ENCODE peak calls at places on chromosomes 3 and 15, in seven cellular contexts. S is GM12891, B is HCT116, X is spleen, Q is upper lobe of left lung, F is tibial nerve, C is K562. G is an unnamed sample.

GRCh38 chr15:62887113-62887570 is 155.4 kb upstream of the TPM1 start:
- DNase-seq in S (no peak), B (no peak), X (no peak), Q (no peak), F (no peak), C (no peak), G (no peak)

GRCh38 chr3:155323063-155323666 is 29.7 kb upstream of the STRIT1 start:
- DNase-seq in S (no peak), B (peak; percentile 68), X (no peak), Q (no peak), F (no peak), C (peak; percentile 70), G (peak; percentile 72)

GRCh38 chr3:166324401-166324800 is 487.2 kb upstream of the BCHE start:
- DNase-seq in S (no peak), B (no peak), X (no peak), Q (no peak), F (no peak), C (no peak), G (no peak)

GRCh38 chr15:23629234-23629805 is 18.3 kb downstream of the MAGEL2 start:
- DNase-seq in S (no peak), B (no peak), X (no peak), Q (no peak), F (no peak), C (peak; percentile 34), G (no peak)

GRCh38 chr3:22117751-22118346 is 366.8 kb upstream of the ZNF385D start:
- DNase-seq in S (no peak), B (peak; percentile 6), X (no peak), Q (no peak), F (no peak), C (peak; percentile 7), G (peak; percentile 38)

GRCh38 chr3:10933958-10934481 is 58.5 kb upstream of the SLC6A1 start:
- DNase-seq in S (no peak), B (no peak), X (peak; percentile 72), Q (no peak), F (no peak), C (no peak), G (no peak)

GRCh38 chr15:85277847-85278246 is 102.6 kb upstream of the AKAP13 start:
- DNase-seq in S (no peak), B (no peak), X (no peak), Q (no peak), F (no peak), C (no peak), G (no peak)

GRCh38 chr3:120481056-120481455 is 30.3 kb upstream of the FSTL1 start:
- DNase-seq in S (no peak), B (no peak), X (no peak), Q (no peak), F (no peak), C (no peak), G (no peak)

GRCh38 chr15:77027697-77028450 is 32.9 kb downstream of the PSTPIP1 start:
- DNase-seq in S (no peak), B (no peak), X (peak; percentile 79), Q (peak; percentile 19), F (peak; percentile 7), C (peak; percentile 77), G (no peak)

GRCh38 chr15:74535388-74536084 is 5.5 kb upstream of the ARID3B start:
- DNase-seq in S (no peak), B (no peak), X (no peak), Q (no peak), F (no peak), C (peak; percentile 25), G (peak; percentile 14)

GRCh38 chr3:115401298-115401697 is 222.0 kb upstream of the GAP43 start:
- DNase-seq in S (no peak), B (no peak), X (no peak), Q (no peak), F (no peak), C (no peak), G (no peak)

GRCh38 chr15:29736745-29737023 is 85.6 kb downstream of the TJP1 start:
- DNase-seq in S (no peak), B (peak; percentile 92), X (no peak), Q (no peak), F (no peak), C (no peak), G (no peak)

GRCh38 chr3:29279830-29280229 is 1.0 kb upstream of the RBMS3 start:
- DNase-seq in S (no peak), B (no peak), X (no peak), Q (no peak), F (no peak), C (no peak), G (no peak)

GRCh38 chr15:83206971-83207621 is 527 bp downstream of the HDGFL3 start:
- DNase-seq in S (peak; percentile 44), B (no peak), X (peak; percentile 82), Q (peak; percentile 28), F (peak; percentile 15), C (peak; percentile 54), G (peak; percentile 65)

GRCh38 chr3:152842423-152842822 is 7.5 kb downstream of the P2RY1 start:
- DNase-seq in S (no peak), B (no peak), X (no peak), Q (no peak), F (no peak), C (no peak), G (no peak)

GRCh38 chr15:52208306-52208946 is 17.2 kb upstream of the GNB5 start:
- DNase-seq in S (peak; percentile 46), B (peak; percentile 49), X (peak; percentile 83), Q (peak; percentile 44), F (no peak), C (peak; percentile 70), G (peak; percentile 72)

GRCh38 chr15:60397772-60398445 is at the start of gene ANXA2:
- DNase-seq in S (peak; percentile 82), B (peak; percentile 70), X (peak; percentile 94), Q (peak; percentile 89), F (peak; percentile 83), C (peak; percentile 97), G (peak; percentile 89)

GRCh38 chr15:24772256-24772655 is 96.7 kb downstream of the NPAP1 start:
- DNase-seq in S (no peak), B (no peak), X (no peak), Q (no peak), F (no peak), C (no peak), G (no peak)

GRCh38 chr15:24777307-24777706 is 101.7 kb downstream of the NPAP1 start:
- DNase-seq in S (no peak), B (no peak), X (no peak), Q (no peak), F (no peak), C (no peak), G (no peak)

DNA sequence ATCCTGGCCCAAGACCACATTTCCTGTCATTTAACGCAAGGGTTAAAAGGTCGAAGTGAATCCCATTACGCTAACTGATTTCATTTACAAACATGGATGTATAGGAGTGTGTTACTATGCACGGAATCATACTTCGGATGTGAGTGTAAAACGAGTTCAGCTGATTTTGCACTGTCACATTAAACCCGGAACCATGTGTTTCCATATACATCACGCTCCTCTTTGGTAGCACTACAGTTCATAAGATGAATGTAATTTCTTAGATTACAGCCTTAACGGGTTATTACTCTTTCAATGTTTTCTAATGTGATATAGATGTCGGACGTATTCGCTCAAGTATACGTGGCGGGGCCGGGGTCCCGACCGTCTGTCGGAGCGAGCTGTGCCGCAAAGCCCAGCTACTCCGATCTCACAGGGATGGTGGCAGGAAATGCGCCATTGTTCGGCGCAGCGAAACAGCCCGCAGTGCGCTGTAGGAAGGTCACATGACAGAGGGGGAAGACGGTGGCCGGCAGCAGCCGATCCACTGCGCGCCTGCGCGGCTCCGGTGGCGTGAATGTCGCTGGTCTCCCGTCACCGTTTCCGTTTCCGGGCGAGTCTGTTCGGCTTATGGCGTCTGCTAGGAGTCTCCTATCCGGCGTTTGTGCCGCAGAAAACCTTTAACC is 97.3 kb downstream of the NPAP1 start:
- DNase-seq in S (peak; percentile 10), B (no peak), X (peak; percentile 78), Q (peak; percentile 39), F (no peak), C (peak; percentile 13), G (peak; percentile 42)
- TF ChIP-seq POLR2A in S (no peak), B (no peak), X (no peak), Q (no peak), F (no peak), C (no peak), G (no peak)

GRCh38 chr3:47412453-47412756 is 31.6 kb downstream of the PTPN23 start:
- DNase-seq in S (no peak), B (no peak), X (no peak), Q (no peak), F (no peak), C (no peak), G (no peak)

GRCh38 chr3:47414666-47415587 is 34.1 kb downstream of the PTPN23 start:
- DNase-seq in S (no peak), B (no peak), X (peak; percentile 69), Q (no peak), F (no peak), C (no peak), G (no peak)

GRCh38 chr3:47414161-47414564 is 33.3 kb downstream of the PTPN23 start:
- DNase-seq in S (no peak), B (no peak), X (peak; percentile 70), Q (no peak), F (no peak), C (peak; percentile 28), G (no peak)

GRCh38 chr3:47412842-47413520 is 32.2 kb downstream of the PTPN23 start:
- DNase-seq in S (no peak), B (no peak), X (no peak), Q (no peak), F (no peak), C (peak; percentile 22), G (no peak)

GRCh38 chr3:47413751-47414150 is 32.9 kb downstream of the PTPN23 start:
- DNase-seq in S (no peak), B (no peak), X (no peak), Q (no peak), F (no peak), C (no peak), G (no peak)
- TF ChIP-seq POLR2A in S (no peak), B (no peak), X (no peak), Q (no peak), F (no peak), C (no peak), G (no peak)

GRCh38 chr3:188058569-188059184 is 95.3 kb upstream of the LPP start:
- DNase-seq in S (no peak), B (no peak), X (no peak), Q (no peak), F (no peak), C (no peak), G (no peak)
- TF ChIP-seq POLR2A in S (no peak), B (no peak), X (no peak), Q (no peak), F (no peak), C (no peak), G (no peak)

GRCh38 chr15:67897646-67898045 is 57.8 kb upstream of the RNU6-1 start:
- DNase-seq in S (no peak), B (no peak), X (no peak), Q (no peak), F (no peak), C (no peak), G (no peak)
- TF ChIP-seq POLR2A in S (no peak), B (no peak), X (no peak), Q (no peak), F (no peak), C (no peak), G (no peak)

DNA sequence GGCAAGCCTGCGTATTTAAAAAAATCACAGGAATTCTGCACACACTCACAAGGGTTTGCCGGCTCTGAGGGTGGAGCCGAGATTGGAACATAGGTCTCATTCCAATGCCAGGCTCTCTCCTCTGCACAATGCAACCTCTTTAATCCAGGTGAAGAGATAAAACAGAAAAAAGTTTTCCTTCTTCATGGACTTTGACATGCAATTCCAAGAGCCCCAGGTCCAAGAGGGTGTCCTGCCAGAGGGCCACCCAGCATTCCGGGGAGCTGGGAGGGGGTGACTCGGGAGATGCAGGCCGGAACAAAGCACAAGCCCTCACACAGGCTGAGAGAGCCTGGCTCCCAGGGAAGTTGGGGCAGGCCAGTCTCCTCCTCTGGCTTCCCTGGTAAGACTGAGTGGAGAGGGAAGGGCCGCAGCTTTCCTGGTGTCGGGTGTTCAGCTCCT is 6.7 kb upstream of the SLC12A8 start:
- DNase-seq in S (no peak), B (no peak), X (no peak), Q (no peak), F (no peak), C (no peak), G (no peak)
- TF ChIP-seq POLR2A in S (no peak), B (no peak), X (no peak), Q (no peak), F (no peak), C (no peak), G (no peak)